ENCODE peak calls at places on chromosome 10, in ten cellular contexts. C is psoas muscle, E is tibial nerve, N is choroid plexus epithelial cell, S is lower leg skin, T is hepatocyte, H is epithelial cell of esophagus, K is cardiac muscle cell, R is adrenal gland, V is thoracic aorta. Y is an unnamed sample.

GRCh38 chr10:6918305-6918704 is 338.2 kb upstream of the PRKCQ start:
- DNase-seq in V (no peak), C (no peak), R (peak), E (peak), K (peak), T (no peak), S (no peak), N (peak), H (peak), Y (no peak)

GRCh38 chr10:7593068-7593467 is 73.7 kb downstream of the ITIH5 start:
- DNase-seq in S (no peak), K (peak), N (no peak), E (no peak), C (no peak), H (no peak), T (no peak), V (no peak), R (no peak), Y (no peak)

GRCh38 chr10:60466267-60467201 is 76.9 kb upstream of the ANK3 start:
- DNase-seq in E (no peak), R (no peak), C (no peak), V (no peak), K (no peak), S (no peak), H (peak), T (no peak), N (no peak), Y (no peak)

GRCh38 chr10:33815776-33816175 is 481.3 kb upstream of the NRP1 start:
- DNase-seq in V (no peak), N (no peak), E (no peak), H (no peak), S (no peak), C (no peak), K (no peak), T (no peak), R (no peak), Y (no peak)

GRCh38 chr10:13865758-13866491 is 279.2 kb downstream of the PRPF18 start:
- DNase-seq in S (no peak), K (peak), R (no peak), C (peak), V (no peak), H (peak), N (peak), T (no peak), E (no peak), Y (peak)

GRCh38 chr10:131792809-131793208 is 108.0 kb upstream of the PPP2R2D start:
- DNase-seq in N (no peak), H (no peak), S (peak), R (peak), T (no peak), E (no peak), V (no peak), C (no peak), K (no peak), Y (no peak)

GRCh38 chr10:24971374-24971773 is 19.0 kb upstream of the PRTFDC1 start:
- DNase-seq in V (no peak), E (no peak), N (no peak), R (no peak), K (no peak), H (no peak), T (no peak), C (no peak), S (no peak), Y (no peak)

GRCh38 chr10:100997364-100998182 is 2.0 kb upstream of the LZTS2 start:
- DNase-seq in V (no peak), H (peak), T (peak), N (peak), C (peak), K (peak), E (peak), S (peak), R (peak), Y (peak)

GRCh38 chr10:32445036-32445435 is 904 bp upstream of the CCDC7 start:
- DNase-seq in E (no peak), C (no peak), R (no peak), T (no peak), N (peak), H (no peak), V (no peak), S (no peak), K (peak), Y (no peak)

GRCh38 chr10:5776150-5776880 is 36.9 kb downstream of the GDI2 start:
- DNase-seq in C (no peak), V (no peak), R (no peak), K (peak), H (no peak), S (no peak), N (peak), E (no peak), T (no peak), Y (no peak)
- TF ChIP-seq CTCF in C (no peak), V (no peak), R (no peak), K (peak), H (no peak), S (no peak), N (peak), E (no peak), T (peak), Y (peak)

GRCh38 chr10:71836594-71836970 is 14.5 kb downstream of the PSAP start:
- DNase-seq in N (peak), H (no peak), T (no peak), S (peak), E (no peak), K (peak), R (no peak), C (no peak), V (no peak), Y (no peak)

GRCh38 chr10:71837085-71837827 is 13.8 kb downstream of the PSAP start:
- DNase-seq in V (no peak), K (no peak), E (no peak), C (no peak), N (peak), T (no peak), S (no peak), R (no peak), H (no peak), Y (peak)

GRCh38 chr10:71834343-71834674 is 16.7 kb downstream of the PSAP start:
- DNase-seq in V (no peak), S (no peak), H (no peak), N (no peak), E (no peak), K (no peak), C (no peak), R (no peak), T (no peak), Y (no peak)

GRCh38 chr10:71833451-71834342 is 17.4 kb downstream of the PSAP start:
- DNase-seq in H (no peak), R (no peak), E (no peak), N (no peak), V (no peak), S (no peak), C (no peak), T (no peak), K (no peak), Y (no peak)

DNA sequence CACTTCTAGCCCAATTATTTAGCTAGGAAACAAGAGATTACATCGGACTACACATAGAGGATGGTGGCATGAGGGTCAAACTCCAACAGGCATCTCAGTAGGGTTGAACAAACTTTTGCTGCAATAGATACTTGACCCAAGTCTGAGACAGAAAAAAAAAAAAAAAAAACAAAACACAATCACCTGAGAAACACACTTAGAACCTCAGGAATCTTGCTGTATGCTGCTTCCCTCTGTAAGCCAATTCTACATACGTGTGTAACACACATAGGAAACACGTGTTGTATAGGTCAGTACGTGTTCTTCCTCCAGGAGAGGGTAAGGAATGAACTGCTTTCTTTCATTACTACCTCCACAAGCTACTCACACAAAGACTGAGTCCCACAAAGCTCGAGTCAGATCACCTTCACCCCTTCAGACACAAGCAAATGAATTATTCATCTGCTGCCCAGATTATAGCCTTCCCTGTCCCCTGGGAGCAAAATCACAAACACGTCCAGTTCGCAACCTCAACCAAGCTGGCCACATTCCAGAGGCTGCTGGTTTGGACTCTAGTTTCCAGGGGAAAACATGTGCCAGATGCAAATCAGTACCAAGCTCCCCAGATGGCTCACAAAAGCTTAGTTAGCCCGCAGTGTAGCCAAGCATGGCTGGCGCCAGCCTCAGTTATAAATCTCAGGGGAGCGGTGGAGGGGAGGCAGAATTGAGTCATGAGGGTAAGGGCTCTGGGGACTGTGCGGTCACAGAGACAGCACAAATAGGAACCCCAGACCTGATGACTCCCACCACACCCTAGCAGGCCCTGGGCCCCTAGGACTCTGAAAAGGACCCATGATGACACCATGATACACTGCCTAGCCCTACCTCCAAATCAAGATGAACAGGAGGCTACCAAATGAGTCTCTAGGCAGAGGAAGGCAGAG is 15.1 kb downstream of the PSAP start:
- DNase-seq in C (peak), H (no peak), K (peak), V (peak), T (peak), R (peak), E (peak), N (peak), S (peak), Y (peak)
- H3K4me3 ChIP-seq in C (peak), H (no peak), K (no peak), V (peak), T (no peak), R (no peak), E (no peak), N (no peak), S (no peak), Y (no peak)

DNA sequence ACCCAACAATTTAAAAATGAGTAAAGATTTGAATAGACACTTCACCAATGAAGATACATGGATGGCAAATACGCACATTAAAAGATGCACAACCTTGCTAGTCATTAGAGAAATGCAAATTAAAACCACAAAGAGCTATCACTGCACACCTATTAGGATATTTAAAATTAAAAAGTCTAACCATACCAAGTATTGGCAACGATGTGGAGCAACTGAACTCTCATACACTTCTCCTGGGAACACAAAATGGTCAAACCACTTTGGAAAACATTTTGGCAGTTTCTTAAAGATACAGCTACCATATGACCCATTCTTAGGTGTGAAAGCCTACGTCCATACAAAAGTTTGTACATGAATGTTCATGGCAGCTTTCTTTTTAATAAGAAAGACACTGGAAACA is 36.1 kb downstream of the DCLRE1C start:
- DNase-seq in K (no peak), H (no peak), T (no peak), C (no peak), V (no peak), E (no peak), S (no peak), N (no peak), R (no peak), Y (no peak)
- TF ChIP-seq CTCF in K (no peak), H (no peak), T (no peak), C (no peak), V (no peak), E (no peak), S (no peak), N (no peak), R (no peak), Y (no peak)

DNA sequence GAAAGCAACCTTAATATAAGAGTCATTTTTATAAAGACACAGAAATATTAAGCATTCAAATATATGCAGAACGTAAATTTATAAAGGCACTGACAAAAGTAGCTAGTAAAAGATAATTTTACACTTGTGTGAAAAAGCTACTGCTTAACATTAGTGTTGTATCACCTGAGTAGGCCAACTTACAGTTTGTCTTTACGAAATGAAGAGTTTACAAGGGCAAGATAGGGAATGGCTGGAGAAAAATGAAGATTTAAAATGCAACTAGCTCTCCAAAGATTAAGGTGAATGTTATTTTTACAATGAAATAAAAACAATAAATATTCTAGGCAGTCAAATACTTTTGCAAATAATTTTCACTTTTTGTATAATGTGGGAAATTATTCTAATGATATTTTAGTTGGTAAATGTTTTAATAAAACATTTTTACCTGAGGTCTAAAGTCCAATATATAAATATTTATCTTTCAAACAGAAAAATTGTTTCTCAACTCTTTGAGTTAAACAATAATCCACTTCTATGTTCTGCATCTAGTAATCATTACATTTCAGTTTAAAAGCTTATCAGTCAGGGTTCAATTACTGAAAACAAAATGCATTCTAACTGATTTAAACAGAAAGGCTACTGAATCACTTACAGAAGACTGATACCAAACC is 382.6 kb downstream of the IPMK start:
- DNase-seq in K (no peak), V (no peak), S (no peak), N (no peak), C (no peak), E (no peak), H (no peak), T (no peak), R (no peak), Y (no peak)
- H3K4me3 ChIP-seq in K (no peak), V (no peak), S (no peak), N (no peak), C (no peak), E (no peak), H (no peak), T (no peak), R (no peak), Y (no peak)

GRCh38 chr10:89873047-89873446 is 171.7 kb downstream of the KIF20B start:
- DNase-seq in K (no peak), C (no peak), S (no peak), V (no peak), T (no peak), E (no peak), N (no peak), R (no peak), H (no peak), Y (no peak)

GRCh38 chr10:89869757-89870156 is 168.4 kb downstream of the KIF20B start:
- DNase-seq in E (no peak), R (no peak), V (no peak), C (no peak), K (no peak), T (no peak), S (no peak), N (no peak), H (no peak), Y (no peak)

GRCh38 chr10:89867964-89868363 is 166.6 kb downstream of the KIF20B start:
- DNase-seq in C (no peak), K (peak), H (peak), T (peak), N (peak), V (no peak), R (no peak), S (no peak), E (no peak), Y (peak)

DNA sequence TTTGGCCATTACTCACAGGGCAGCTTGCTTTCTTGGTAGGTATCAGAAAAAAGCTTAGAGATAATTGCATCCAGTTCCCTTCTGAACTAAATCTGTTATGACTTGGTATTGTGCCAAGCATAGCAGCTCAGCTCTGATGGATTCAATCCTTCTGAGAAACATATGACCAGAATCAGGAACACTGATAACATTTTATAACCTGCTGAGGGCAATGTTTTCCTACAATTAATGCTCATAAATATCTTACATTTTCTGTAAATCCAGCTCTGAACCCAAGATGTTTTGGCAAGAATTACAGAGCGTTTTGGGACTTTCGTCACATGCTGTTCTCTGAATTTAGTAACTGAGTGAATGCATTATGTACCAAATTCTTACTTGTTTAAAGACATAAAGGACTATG is 167.8 kb downstream of the KIF20B start:
- DNase-seq in N (peak), S (no peak), E (no peak), C (no peak), T (peak), V (no peak), H (no peak), K (peak), R (no peak), Y (no peak)
- TF ChIP-seq CTCF in N (no peak), S (no peak), E (no peak), C (no peak), T (no peak), V (no peak), H (no peak), K (no peak), R (no peak), Y (no peak)

GRCh38 chr10:43135064-43135463 is 3.2 kb upstream of the CSGALNACT2 start:
- DNase-seq in H (no peak), C (no peak), V (no peak), R (no peak), T (no peak), N (no peak), E (no peak), K (no peak), S (no peak), Y (no peak)
- H3K4me3 ChIP-seq in H (no peak), C (no peak), V (no peak), R (no peak), T (no peak), N (no peak), E (no peak), K (no peak), S (no peak), Y (no peak)